ENCODE peak calls at places on chromosomes 1 and 21, in eight cellular contexts. Y is MM.1S, C is GM12878, P is PC-3, E is cardiac muscle cell, A is upper lobe of right lung, W is IMR-90, K is fibroblast of lung. S is an unnamed sample. For H3K36me3, the result is how much of the 10 kb centered on the place peaks cover.

GRCh38 chr1:27339213-27339612 is 2.6 kb upstream of the SYTL1 start:
- DNase-seq in W (no peak), A (no peak), Y (no peak), P (no peak), K (no peak), E (no peak), C (no peak), S (peak)

GRCh38 chr1:162829268-162829667 is 31.7 kb downstream of the CCDC190 start:
- DNase-seq in Y (no peak), P (no peak), W (no peak), K (no peak), E (no peak), C (no peak), A (no peak), S (no peak)

GRCh38 chr1:94676686-94677085 is 135.1 kb upstream of the F3 start:
- DNase-seq in C (no peak), P (no peak), A (no peak), Y (no peak), K (no peak), E (no peak), W (no peak), S (no peak)

GRCh38 chr1:217115404-217116380 is 392.5 kb upstream of the ESRRG start:
- DNase-seq in E (no peak), K (no peak), W (no peak), P (no peak), Y (no peak), A (no peak), C (no peak), S (no peak)

GRCh38 chr21:33959680-33960079 is 44.1 kb upstream of the ATP5PO start:
- DNase-seq in E (no peak), P (no peak), C (no peak), K (no peak), Y (no peak), W (no peak), A (no peak), S (no peak)

GRCh38 chr1:30782361-30783243 is 25.0 kb upstream of the LAPTM5 start:
- DNase-seq in A (peak), Y (peak), P (peak), E (peak), W (peak), K (peak), C (no peak), S (peak)

GRCh38 chr1:100896481-100896982 is 642 bp downstream of the SLC30A7 start:
- DNase-seq in C (peak), K (peak), E (peak), A (no peak), W (peak), Y (peak), P (peak), S (no peak)

GRCh38 chr1:26862781-26863676 is at the start of gene SFN:
- DNase-seq in A (peak), E (no peak), C (no peak), K (no peak), P (peak), Y (peak), W (no peak), S (no peak)

GRCh38 chr1:154837679-154838171 is 32.4 kb downstream of the KCNN3 start:
- DNase-seq in C (no peak), P (no peak), W (no peak), E (peak), A (peak), Y (peak), K (no peak), S (no peak)

GRCh38 chr1:77484926-77485325 is 197.5 kb downstream of the ZZZ3 start:
- DNase-seq in C (no peak), P (no peak), W (no peak), Y (no peak), E (no peak), A (no peak), K (no peak), S (no peak)

GRCh38 chr1:53878492-53879105 is 11.0 kb downstream of the YIPF1 start:
- DNase-seq in A (no peak), W (peak), P (peak), K (peak), C (no peak), E (peak), Y (peak), S (no peak)
- TF ChIP-seq CTCF in A (peak), W (peak), P (peak), K (peak), C (peak), E (peak), Y (peak), S (peak)

DNA sequence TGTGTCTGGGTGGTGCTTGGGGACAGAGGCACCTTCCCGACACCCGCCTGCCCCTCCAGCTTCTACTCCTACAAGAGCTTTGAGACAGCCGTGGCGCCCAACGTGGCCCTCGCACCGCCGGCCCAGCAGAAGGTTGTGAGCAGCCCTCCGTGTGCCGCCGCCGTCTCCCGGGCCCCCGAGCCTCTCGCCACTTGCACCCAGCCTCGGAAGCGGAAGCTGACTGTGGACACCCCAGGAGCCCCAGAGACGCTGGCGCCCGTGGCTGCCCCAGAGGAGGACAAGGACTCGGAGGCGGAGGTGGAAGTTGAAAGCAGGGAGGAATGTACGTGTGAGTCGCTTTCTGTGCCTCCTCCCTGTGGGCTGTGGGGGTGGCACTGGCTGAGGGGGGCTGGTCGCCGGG is 75.7 kb downstream of the SKI start:
- DNase-seq in W (no peak), Y (no peak), E (no peak), A (no peak), C (no peak), K (no peak), P (no peak), S (no peak)
- H3K36me3 ChIP-seq in W (half or more), Y (under half), E (under half), A (half or more), C (under half), K (under half), P (under half), S (half or more)

DNA sequence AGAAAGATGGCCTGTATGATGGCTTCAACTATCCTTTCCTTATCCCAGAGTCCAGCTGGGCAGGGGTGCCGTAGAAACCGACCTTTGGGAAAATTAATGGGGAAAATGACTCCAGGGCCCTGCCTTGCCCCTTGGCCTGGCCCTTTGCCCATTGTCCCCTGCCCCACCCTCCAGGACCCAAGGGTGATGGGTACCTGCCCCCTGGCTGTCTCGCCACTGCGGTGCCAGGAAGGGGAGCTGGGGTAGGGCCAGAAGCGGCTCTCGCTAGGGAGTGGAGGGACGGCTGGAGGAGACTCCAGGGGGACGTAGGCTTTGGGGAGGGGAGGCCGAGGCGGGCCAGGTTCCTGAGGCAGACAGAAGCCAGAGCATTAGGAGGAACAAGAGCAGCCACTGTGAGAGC is 29.1 kb upstream of the GOLT1A start:
- DNase-seq in K (no peak), E (no peak), A (no peak), W (no peak), P (no peak), C (no peak), Y (no peak), S (no peak)
- TF ChIP-seq CTCF in K (no peak), E (no peak), A (no peak), W (no peak), P (no peak), C (no peak), Y (no peak), S (no peak)

GRCh38 chr21:43268804-43269186 is 100.0 kb downstream of the CRYAA start:
- DNase-seq in A (peak), W (no peak), K (no peak), E (no peak), Y (no peak), C (no peak), P (no peak), S (peak)
- H3K36me3 ChIP-seq in A (under half), W (under half), K (under half), E (under half), Y (under half), C (under half), P (under half), S (under half)

GRCh38 chr1:1550087-1550486 is 9.7 kb upstream of the TMEM240 start:
- DNase-seq in P (no peak), Y (no peak), W (no peak), A (no peak), C (no peak), E (no peak), K (no peak), S (no peak)

GRCh38 chr1:1552263-1552639 is 11.8 kb upstream of the TMEM240 start:
- DNase-seq in P (no peak), W (no peak), A (no peak), C (no peak), K (no peak), E (no peak), Y (no peak), S (peak)

GRCh38 chr1:1551524-1552262 is 11.3 kb upstream of the TMEM240 start:
- DNase-seq in E (no peak), Y (no peak), K (no peak), W (no peak), P (no peak), C (no peak), A (no peak), S (peak)

GRCh38 chr1:1548591-1548990 is 8.2 kb upstream of the TMEM240 start:
- DNase-seq in K (no peak), P (no peak), E (no peak), Y (no peak), A (no peak), C (no peak), W (no peak), S (peak)

GRCh38 chr1:1550591-1551432 is 10.4 kb upstream of the TMEM240 start:
- DNase-seq in C (no peak), P (peak), W (peak), Y (no peak), A (no peak), E (peak), K (peak), S (peak)
- TF ChIP-seq CTCF in C (peak), P (peak), W (peak), Y (peak), A (peak), E (peak), K (peak), S (peak)

GRCh38 chr1:116289219-116289618 is 83.8 kb upstream of the ATP1A1 start:
- DNase-seq in K (no peak), C (no peak), E (peak), P (peak), Y (no peak), A (no peak), W (no peak), S (no peak)

GRCh38 chr1:116287341-116288200 is 85.5 kb upstream of the ATP1A1 start:
- DNase-seq in E (no peak), A (no peak), W (no peak), Y (no peak), P (no peak), C (no peak), K (no peak), S (no peak)

GRCh38 chr1:116288201-116288598 is 84.8 kb upstream of the ATP1A1 start:
- DNase-seq in A (no peak), Y (peak), E (no peak), K (no peak), P (no peak), C (peak), W (no peak), S (no peak)

GRCh38 chr1:116290920-116291465 is 82.1 kb upstream of the ATP1A1 start:
- DNase-seq in K (no peak), P (no peak), E (no peak), W (no peak), Y (no peak), A (no peak), C (no peak), S (no peak)

DNA sequence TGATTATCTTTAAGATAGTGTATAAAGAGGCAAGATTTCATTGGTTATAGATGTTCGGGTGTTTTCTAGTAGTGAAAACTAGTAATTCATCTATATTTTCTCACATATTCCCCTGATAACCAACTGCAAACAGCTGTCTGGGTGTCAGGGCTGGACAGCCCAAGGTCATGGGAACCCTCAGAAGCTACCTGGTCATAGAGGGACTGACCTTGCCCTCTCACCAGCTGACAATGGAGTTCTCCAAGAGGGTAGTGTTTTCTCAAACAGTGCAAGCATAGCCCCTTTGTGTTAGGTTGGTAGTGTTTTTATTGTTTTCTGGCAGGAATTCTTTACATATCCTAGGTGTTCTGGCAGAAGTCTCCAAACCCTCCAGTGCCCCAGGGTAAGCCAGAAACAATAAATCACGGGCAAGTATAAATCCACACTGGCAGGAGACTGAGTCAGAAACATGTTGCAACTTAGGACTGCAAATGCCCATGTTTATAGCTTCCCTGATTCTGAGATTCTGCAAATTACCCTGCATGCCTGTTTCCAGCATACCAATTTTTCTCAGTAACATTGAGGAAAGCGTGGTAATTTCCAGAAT is 82.9 kb upstream of the ATP1A1 start:
- DNase-seq in A (no peak), C (no peak), E (no peak), Y (no peak), W (no peak), P (peak), K (no peak), S (no peak)
- H3K36me3 ChIP-seq in A (under half), C (under half), E (under half), Y (under half), W (under half), P (under half), K (under half), S (under half)

S was measured in osteoblast.